ENCODE peak calls at places on chromosome 6, in four cellular contexts. One of them, this sample, is unnamed.

GRCh38 chr6:88698661-88699060 is 264.8 kb downstream of the RNGTT start:
- DNase-seq in trophoblast cell: no peak
- DNase-seq in H9: no peak
- DNase-seq in H1: no peak
- DNase-seq in this sample: no peak

GRCh38 chr6:107657755-107658461 is 166.2 kb downstream of the SCML4 start:
- DNase-seq in H9: peak; percentile 55
- DNase-seq in trophoblast cell: peak; percentile 22
- DNase-seq in H1: no peak
- DNase-seq in this sample: no peak

GRCh38 chr6:104596091-104596490 is 263.6 kb downstream of the HACE1 start:
- DNase-seq in trophoblast cell: no peak
- DNase-seq in H1: no peak
- DNase-seq in H9: no peak
- DNase-seq in this sample: no peak

GRCh38 chr6:10694302-10695085 is at the start of the genes C6orf52 and PAK1IP1:
- DNase-seq in trophoblast cell: peak; percentile 94
- DNase-seq in H1: peak; percentile 90
- DNase-seq in H9: peak; percentile 93
- DNase-seq in this sample: peak; percentile 97

GRCh38 chr6:37171141-37171969 is 1.4 kb downstream of the PIM1 start:
- DNase-seq in trophoblast cell: peak; percentile 61
- DNase-seq in H1: peak; percentile 60
- DNase-seq in H9: peak; percentile 47
- DNase-seq in this sample: peak; percentile 42

GRCh38 chr6:6825986-6826901 is 237.7 kb downstream of the LY86 start:
- DNase-seq in H9: no peak
- DNase-seq in H1: no peak
- DNase-seq in trophoblast cell: no peak
- DNase-seq in this sample: no peak

GRCh38 chr6:10419749-10420545 is 5.1 kb upstream of the TFAP2A start:
- DNase-seq in H9: no peak
- DNase-seq in trophoblast cell: peak; percentile 89
- DNase-seq in H1: no peak
- DNase-seq in this sample: no peak

GRCh38 chr6:31118178-31118577 is 2.1 kb downstream of the CDSN start:
- DNase-seq in H1: no peak
- DNase-seq in trophoblast cell: no peak
- DNase-seq in H9: no peak
- DNase-seq in this sample: no peak

GRCh38 chr6:43258180-43258579 is 14.9 kb downstream of the TTBK1 start:
- DNase-seq in trophoblast cell: no peak
- DNase-seq in H9: no peak
- DNase-seq in H1: no peak
- DNase-seq in this sample: no peak

GRCh38 chr6:24929255-24929654 is 6.5 kb downstream of the RIPOR2 start:
- DNase-seq in H9: no peak
- DNase-seq in trophoblast cell: no peak
- DNase-seq in H1: no peak
- DNase-seq in this sample: no peak

GRCh38 chr6:100344321-100344720 is 120.4 kb downstream of the SIM1 start:
- DNase-seq in H1: no peak
- DNase-seq in trophoblast cell: no peak
- DNase-seq in H9: no peak
- DNase-seq in this sample: no peak

GRCh38 chr6:105087571-105088211 is 92.1 kb downstream of the POPDC3 start:
- DNase-seq in H9: no peak
- DNase-seq in H1: no peak
- DNase-seq in trophoblast cell: peak; percentile 89
- DNase-seq in this sample: peak; percentile 45

GRCh38 chr6:168139121-168139520 is 60.1 kb upstream of the FRMD1 start:
- DNase-seq in trophoblast cell: no peak
- DNase-seq in H1: peak; percentile 27
- DNase-seq in H9: no peak
- DNase-seq in this sample: no peak

GRCh38 chr6:148557796-148558457 is 188.9 kb upstream of the UST start:
- DNase-seq in H9: no peak
- DNase-seq in H1: no peak
- DNase-seq in trophoblast cell: no peak
- DNase-seq in this sample: peak; percentile 18

GRCh38 chr6:4460595-4461475 is 315.4 kb upstream of the CDYL start:
- DNase-seq in H1: no peak
- DNase-seq in trophoblast cell: no peak
- DNase-seq in H9: no peak
- DNase-seq in this sample: no peak

GRCh38 chr6:125867483-125867935 is 76.7 kb downstream of the NCOA7 start:
- DNase-seq in H9: peak; percentile 86
- DNase-seq in H1: peak; percentile 53
- DNase-seq in trophoblast cell: peak; percentile 99
- DNase-seq in this sample: peak; percentile 82

GRCh38 chr6:169589293-169589692 is 112.5 kb downstream of the WDR27 start:
- DNase-seq in H9: no peak
- DNase-seq in H1: no peak
- DNase-seq in trophoblast cell: no peak
- DNase-seq in this sample: no peak

GRCh38 chr6:15116889-15117288 is 129.0 kb upstream of the JARID2 start:
- DNase-seq in H9: no peak
- DNase-seq in H1: no peak
- DNase-seq in trophoblast cell: no peak
- DNase-seq in this sample: no peak

GRCh38 chr6:168862346-168862980 is 391.2 kb downstream of the THBS2 start:
- DNase-seq in H9: no peak
- DNase-seq in H1: no peak
- DNase-seq in trophoblast cell: no peak
- DNase-seq in this sample: no peak

GRCh38 chr6:155078331-155078745 is 83.2 kb downstream of the TIAM2 start:
- DNase-seq in H1: no peak
- DNase-seq in trophoblast cell: no peak
- DNase-seq in H9: no peak
- DNase-seq in this sample: no peak

GRCh38 chr6:124430741-124431140 is 531.5 kb upstream of the RNF217 start:
- DNase-seq in trophoblast cell: peak; percentile 63
- DNase-seq in H1: no peak
- DNase-seq in H9: no peak
- DNase-seq in this sample: no peak

GRCh38 chr6:155406801-155407200 is 48.8 kb downstream of the NOX3 start:
- DNase-seq in H9: no peak
- DNase-seq in H1: no peak
- DNase-seq in trophoblast cell: no peak
- DNase-seq in this sample: peak; percentile 27

GRCh38 chr6:153804755-153805330 is 234.2 kb upstream of the OPRM1 start:
- DNase-seq in trophoblast cell: no peak
- DNase-seq in H9: no peak
- DNase-seq in H1: no peak
- DNase-seq in this sample: no peak

GRCh38 chr6:136927313-136927712 is 5.2 kb downstream of the SLC35D3 start:
- DNase-seq in trophoblast cell: no peak
- DNase-seq in H9: peak; percentile 51
- DNase-seq in H1: peak; percentile 57
- DNase-seq in this sample: peak; percentile 72

GRCh38 chr6:52990342-52990741 is 4.7 kb downstream of the GSTA4 start:
- DNase-seq in H9: no peak
- DNase-seq in H1: no peak
- DNase-seq in trophoblast cell: no peak
- DNase-seq in this sample: no peak

GRCh38 chr6:37256692-37257319 is 766 bp upstream of the TBC1D22B start:
- DNase-seq in trophoblast cell: peak; percentile 54
- DNase-seq in H9: no peak
- DNase-seq in H1: no peak
- DNase-seq in this sample: no peak

GRCh38 chr6:13466304-13467215 is 20.8 kb downstream of the GFOD1 start:
- DNase-seq in H9: no peak
- DNase-seq in trophoblast cell: no peak
- DNase-seq in H1: no peak
- DNase-seq in this sample: no peak

GRCh38 chr6:39453236-39453635 is 130.7 kb upstream of the KCNK16 start:
- DNase-seq in H9: no peak
- DNase-seq in H1: no peak
- DNase-seq in trophoblast cell: no peak
- DNase-seq in this sample: no peak

GRCh38 chr6:39452746-39453145 is 130.2 kb upstream of the KCNK16 start:
- DNase-seq in H1: no peak
- DNase-seq in trophoblast cell: no peak
- DNase-seq in H9: no peak
- DNase-seq in this sample: no peak

GRCh38 chr6:39453956-39454524 is 131.5 kb upstream of the KCNK16 start:
- DNase-seq in H1: no peak
- DNase-seq in H9: no peak
- DNase-seq in trophoblast cell: no peak
- DNase-seq in this sample: no peak

GRCh38 chr6:39452306-39452705 is 129.8 kb upstream of the KCNK16 start:
- DNase-seq in H9: no peak
- DNase-seq in trophoblast cell: no peak
- DNase-seq in H1: no peak
- DNase-seq in this sample: no peak

GRCh38 chr6:39451831-39452230 is 129.3 kb upstream of the KCNK16 start:
- DNase-seq in H9: peak; percentile 46
- DNase-seq in trophoblast cell: peak; percentile 57
- DNase-seq in H1: peak; percentile 67
- DNase-seq in this sample: peak; percentile 13
- H3K79me2 ChIP-seq in H9: no peaks in the 10 kb centered on the region
- H3K79me2 ChIP-seq in trophoblast cell: no peaks in the 10 kb centered on the region
- H3K79me2 ChIP-seq in H1: no peaks in the 10 kb centered on the region
- H3K79me2 ChIP-seq in this sample: no peaks in the 10 kb centered on the region

GRCh38 chr6:134436950-134437349 is 119.0 kb upstream of the SGK1 start:
- DNase-seq in trophoblast cell: peak; percentile 27
- DNase-seq in H9: no peak
- DNase-seq in H1: no peak
- DNase-seq in this sample: no peak

GRCh38 chr6:134432036-134432435 is 114.1 kb upstream of the SGK1 start:
- DNase-seq in H9: no peak
- DNase-seq in H1: no peak
- DNase-seq in trophoblast cell: peak; percentile 16
- DNase-seq in this sample: no peak

GRCh38 chr6:134436281-134436815 is 118.4 kb upstream of the SGK1 start:
- DNase-seq in H1: no peak
- DNase-seq in H9: no peak
- DNase-seq in trophoblast cell: peak; percentile 87
- DNase-seq in this sample: peak; percentile 74

GRCh38 chr6:134435814-134436280 is 117.9 kb upstream of the SGK1 start:
- DNase-seq in H1: no peak
- DNase-seq in trophoblast cell: no peak
- DNase-seq in H9: no peak
- DNase-seq in this sample: no peak

GRCh38 chr6:134434019-134434949 is 116.4 kb upstream of the SGK1 start:
- DNase-seq in H1: no peak
- DNase-seq in trophoblast cell: no peak
- DNase-seq in H9: no peak
- DNase-seq in this sample: no peak
- H4K8ac ChIP-seq in H1: no peak overlapping the region
- H4K8ac ChIP-seq in trophoblast cell: no peak overlapping the region
- H4K8ac ChIP-seq in H9: no peak overlapping the region
- H4K8ac ChIP-seq in this sample: no peak overlapping the region

GRCh38 chr6:144543006-144543871 is 258.1 kb downstream of the UTRN start:
- DNase-seq in H9: no peak
- DNase-seq in trophoblast cell: peak; percentile 65
- DNase-seq in H1: no peak
- DNase-seq in this sample: peak; percentile 69
- H3K79me2 ChIP-seq in H9: no peaks in the 10 kb centered on the region
- H3K79me2 ChIP-seq in trophoblast cell: no peaks in the 10 kb centered on the region
- H3K79me2 ChIP-seq in H1: no peaks in the 10 kb centered on the region
- H3K79me2 ChIP-seq in this sample: no peaks in the 10 kb centered on the region

DNA sequence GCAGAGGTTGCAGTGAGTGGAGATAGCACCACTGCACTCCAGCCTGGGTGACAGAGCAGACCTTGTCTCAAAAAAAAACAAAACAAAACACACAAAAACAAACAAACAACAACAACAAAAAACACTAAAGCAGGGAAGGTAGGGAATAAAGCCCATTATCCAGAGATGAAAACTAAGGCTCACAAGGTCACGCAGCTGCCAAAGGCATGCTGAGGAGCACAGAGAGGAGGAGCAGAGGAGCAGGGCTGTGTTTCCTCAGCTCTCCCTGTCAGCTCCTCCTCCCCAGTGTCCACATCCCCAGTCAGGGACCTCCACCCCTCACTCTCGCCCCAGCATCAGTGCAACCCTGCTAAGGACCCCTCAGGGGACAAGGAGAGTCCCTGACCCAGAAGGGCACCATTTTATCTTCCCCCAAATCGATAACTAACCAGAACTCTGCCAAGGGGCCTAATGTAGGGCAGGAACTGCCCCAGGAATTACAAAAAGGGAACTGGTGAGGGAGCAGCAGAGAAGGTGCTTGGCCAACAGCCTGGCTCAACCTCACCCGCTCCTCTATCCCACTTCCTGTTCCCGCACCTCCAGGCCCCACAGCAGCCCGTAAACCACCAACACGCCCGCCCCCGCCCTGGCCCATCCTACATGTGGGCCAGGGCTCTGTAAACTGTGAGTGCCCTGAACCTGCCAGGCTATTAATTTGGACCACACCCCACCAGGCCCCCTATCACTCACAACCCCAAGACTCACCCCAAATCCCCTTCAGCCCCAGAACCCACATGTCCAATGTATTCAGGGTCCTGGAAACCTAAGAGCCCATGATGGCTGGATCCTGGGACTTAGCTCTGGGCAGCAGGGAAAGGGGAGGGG is 9.0 kb downstream of the TEAD3 start:
- DNase-seq in H1: peak; percentile 53
- DNase-seq in H9: peak; percentile 62
- DNase-seq in trophoblast cell: peak; percentile 67
- DNase-seq in this sample: no peak
- H4K8ac ChIP-seq in H1: no peak overlapping the region
- H4K8ac ChIP-seq in H9: no peak overlapping the region
- H4K8ac ChIP-seq in trophoblast cell: peak overlapping the region; percentile 18
- H4K8ac ChIP-seq in this sample: no peak overlapping the region

DNA sequence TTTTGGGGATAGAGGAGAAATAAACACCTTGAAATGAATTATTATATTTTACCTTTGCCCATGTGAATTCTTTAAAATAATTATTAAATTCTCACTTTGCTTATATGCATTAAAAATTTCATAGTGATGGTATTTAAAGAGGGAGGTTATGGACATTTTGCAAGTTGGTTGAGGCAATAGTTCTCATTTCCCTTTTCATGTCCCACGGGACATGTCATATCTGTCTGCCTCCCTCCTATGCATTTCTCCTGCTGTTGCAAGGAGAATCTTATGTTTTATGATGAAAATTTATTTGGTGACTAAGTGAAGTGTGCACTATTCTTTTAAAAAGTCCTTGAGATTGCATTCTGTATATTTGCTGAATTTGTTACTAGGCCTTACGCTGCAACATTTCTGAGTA is 67.2 kb downstream of the UTRN start:
- DNase-seq in H1: no peak
- DNase-seq in H9: no peak
- DNase-seq in trophoblast cell: no peak
- DNase-seq in this sample: no peak
- H3K79me2 ChIP-seq in H1: peaks cover 56% of the 10 kb centered on the region
- H3K79me2 ChIP-seq in H9: peaks cover 7% of the 10 kb centered on the region
- H3K79me2 ChIP-seq in trophoblast cell: peaks cover 3% of the 10 kb centered on the region
- H3K79me2 ChIP-seq in this sample: peaks cover 22% of the 10 kb centered on the region

This sample was measured in mesendoderm.